ENCODE peak calls at places on chromosomes 1 and 21, in six cellular contexts. X is mammary epithelial cell, T is neural progenitor cell, L is hepatocyte, M is astrocyte, V is fibroblast of lung. W is an unnamed sample. For H4K20me1, the result is how much of the 10 kb centered on the place peaks cover.

GRCh38 chr1:221087919-221088318 is 208.7 kb downstream of the HLX start:
- DNase-seq in X (no peak), T (no peak), L (no peak), M (no peak), V (peak), W (peak)

GRCh38 chr21:26140185-26140584 is 30.4 kb downstream of the APP start:
- DNase-seq in X (peak), T (no peak), L (peak), M (peak), V (peak), W (peak)

GRCh38 chr1:93443456-93443855 is 4.5 kb upstream of the FNBP1L start:
- DNase-seq in X (no peak), T (no peak), L (no peak), M (no peak), V (no peak), W (no peak)

GRCh38 chr1:62175568-62176179 is 19.0 kb upstream of the L1TD1 start:
- DNase-seq in X (peak), T (peak), L (peak), M (peak), V (peak), W (peak)

GRCh38 chr1:117638759-117639158 is 32.9 kb downstream of the TENT5C start:
- DNase-seq in X (no peak), T (no peak), L (no peak), M (no peak), V (no peak), W (no peak)

GRCh38 chr1:177256153-177256814 is 85.5 kb downstream of the BRINP2 start:
- DNase-seq in X (peak), T (peak), L (peak), M (peak), V (peak), W (peak)

GRCh38 chr1:212415107-212415841 is 588 bp upstream of the PACC1 start:
- DNase-seq in X (no peak), T (no peak), L (no peak), M (no peak), V (no peak), W (no peak)

GRCh38 chr1:10573446-10573845 is 98.7 kb downstream of the PEX14 start:
- DNase-seq in X (no peak), T (no peak), L (no peak), M (peak), V (no peak), W (no peak)

GRCh38 chr1:84758968-84759491 is 68.8 kb upstream of the SSX2IP start:
- DNase-seq in X (no peak), T (no peak), L (no peak), M (peak), V (peak), W (no peak)

GRCh38 chr1:85243336-85243735 is 16.1 kb downstream of the C1orf52 start:
- DNase-seq in X (no peak), T (peak), L (no peak), M (no peak), V (no peak), W (no peak)

GRCh38 chr1:89125571-89126233 is at the start of gene GBP2:
- DNase-seq in X (peak), T (no peak), L (peak), M (peak), V (peak), W (peak)

GRCh38 chr1:34237416-34237815 is 60.7 kb downstream of the C1orf94 start:
- DNase-seq in X (no peak), T (no peak), L (no peak), M (no peak), V (no peak), W (no peak)

GRCh38 chr1:3133671-3134070 is 64.7 kb downstream of the PRDM16 start:
- DNase-seq in X (no peak), T (no peak), L (peak), M (no peak), V (no peak), W (peak)

GRCh38 chr21:32009263-32009662 is 136.4 kb downstream of the HUNK start:
- DNase-seq in X (no peak), T (no peak), L (no peak), M (no peak), V (no peak), W (no peak)

GRCh38 chr1:119012383-119012782 is 24.2 kb upstream of the TBX15 start:
- DNase-seq in X (peak), T (no peak), L (no peak), M (no peak), V (no peak), W (peak)

GRCh38 chr1:3078941-3079340 is 9.9 kb downstream of the PRDM16 start:
- DNase-seq in X (no peak), T (no peak), L (no peak), M (peak), V (no peak), W (no peak)

GRCh38 chr1:157431751-157432150 is 120.6 kb downstream of the FCRL5 start:
- DNase-seq in X (peak), T (no peak), L (no peak), M (no peak), V (no peak), W (peak)

GRCh38 chr21:28334407-28334806 is 658.3 kb downstream of the LTN1 start:
- DNase-seq in X (peak), T (no peak), L (no peak), M (no peak), V (no peak), W (peak)

GRCh38 chr1:2596530-2597333 is 10.2 kb downstream of the PRXL2B start:
- DNase-seq in X (no peak), T (no peak), L (no peak), M (no peak), V (no peak), W (no peak)

GRCh38 chr1:204946640-204947039 is 76.0 kb downstream of the NFASC start:
- DNase-seq in X (no peak), T (no peak), L (no peak), M (no peak), V (no peak), W (no peak)

GRCh38 chr1:8747879-8748825 is 69.3 kb downstream of the RERE start:
- DNase-seq in X (no peak), T (no peak), L (no peak), M (no peak), V (no peak), W (peak)

GRCh38 chr1:113456967-113457366 is 66.7 kb downstream of the MAGI3 start:
- DNase-seq in X (peak), T (no peak), L (peak), M (peak), V (peak), W (peak)

GRCh38 chr1:68355614-68356013 is 94.1 kb downstream of the RPE65 start:
- DNase-seq in X (no peak), T (no peak), L (no peak), M (no peak), V (no peak), W (no peak)

GRCh38 chr1:67148516-67149178 is 13.9 kb upstream of the C1orf141 start:
- DNase-seq in X (peak), T (no peak), L (no peak), M (no peak), V (no peak), W (peak)

GRCh38 chr1:163928649-163929048 is 606.9 kb downstream of the NUF2 start:
- DNase-seq in X (no peak), T (no peak), L (no peak), M (no peak), V (no peak), W (no peak)

GRCh38 chr1:12472798-12473551 is 145.0 kb downstream of the DHRS3 start:
- DNase-seq in X (no peak), T (no peak), L (peak), M (no peak), V (no peak), W (no peak)

GRCh38 chr1:219155140-219155539 is 18.5 kb upstream of the LYPLAL1 start:
- DNase-seq in X (no peak), T (no peak), L (no peak), M (no peak), V (no peak), W (no peak)

GRCh38 chr21:21612446-21612845 is 614.2 kb downstream of the NCAM2 start:
- DNase-seq in X (no peak), T (peak), L (no peak), M (peak), V (peak), W (peak)

GRCh38 chr1:53984701-53985100 is 33.3 kb downstream of the LDLRAD1 start:
- DNase-seq in X (no peak), T (no peak), L (no peak), M (no peak), V (no peak), W (no peak)

GRCh38 chr1:176801553-176802020 is 338.6 kb downstream of the PAPPA2 start:
- DNase-seq in X (no peak), T (peak), L (peak), M (no peak), V (peak), W (no peak)

GRCh38 chr1:26907071-26907922 is 6.5 kb downstream of the NR0B2 start:
- DNase-seq in X (peak), T (no peak), L (peak), M (peak), V (peak), W (peak)

GRCh38 chr1:21539933-21540332 is 30.7 kb downstream of the ALPL start:
- DNase-seq in X (peak), T (peak), L (no peak), M (no peak), V (no peak), W (peak)

GRCh38 chr1:37274896-37275631 is 199.3 kb upstream of the ZC3H12A start:
- DNase-seq in X (no peak), T (peak), L (no peak), M (no peak), V (no peak), W (no peak)

GRCh38 chr21:17688912-17689874 is 76.5 kb upstream of the BTG3 start:
- DNase-seq in X (peak), T (no peak), L (peak), M (peak), V (no peak), W (peak)

GRCh38 chr1:85339089-85339488 is 62.7 kb upstream of the BCL10 start:
- DNase-seq in X (peak), T (no peak), L (no peak), M (peak), V (peak), W (peak)

GRCh38 chr1:44326066-44326701 is 28.9 kb downstream of the ERI3 start:
- DNase-seq in X (no peak), T (no peak), L (no peak), M (peak), V (peak), W (peak)
- H4K20me1 ChIP-seq in X (under half), T (half or more), L (under half), M (under half), V (under half), W (under half)

DNA sequence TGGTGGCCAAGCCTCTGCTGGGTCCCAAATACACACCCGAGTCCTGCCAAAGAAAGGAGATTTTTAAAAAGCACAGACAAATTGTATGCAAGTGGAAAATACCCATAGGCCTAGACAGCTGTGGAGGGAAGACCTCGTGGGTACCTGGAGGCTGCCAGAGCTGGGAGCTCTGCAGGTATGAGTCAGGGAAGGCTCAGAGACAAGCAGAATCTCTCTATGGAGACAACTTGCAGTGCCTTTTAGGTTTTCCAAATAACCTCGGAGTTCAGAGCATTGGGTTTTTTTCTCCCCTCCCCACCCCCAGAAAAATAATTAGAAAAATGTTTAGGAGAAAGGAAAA is 127.7 kb downstream of the EDEM3 start:
- DNase-seq in X (no peak), T (no peak), L (no peak), M (no peak), V (no peak), W (no peak)
- H4K20me1 ChIP-seq in X (under half), T (under half), L (under half), M (under half), V (under half), W (under half)

DNA sequence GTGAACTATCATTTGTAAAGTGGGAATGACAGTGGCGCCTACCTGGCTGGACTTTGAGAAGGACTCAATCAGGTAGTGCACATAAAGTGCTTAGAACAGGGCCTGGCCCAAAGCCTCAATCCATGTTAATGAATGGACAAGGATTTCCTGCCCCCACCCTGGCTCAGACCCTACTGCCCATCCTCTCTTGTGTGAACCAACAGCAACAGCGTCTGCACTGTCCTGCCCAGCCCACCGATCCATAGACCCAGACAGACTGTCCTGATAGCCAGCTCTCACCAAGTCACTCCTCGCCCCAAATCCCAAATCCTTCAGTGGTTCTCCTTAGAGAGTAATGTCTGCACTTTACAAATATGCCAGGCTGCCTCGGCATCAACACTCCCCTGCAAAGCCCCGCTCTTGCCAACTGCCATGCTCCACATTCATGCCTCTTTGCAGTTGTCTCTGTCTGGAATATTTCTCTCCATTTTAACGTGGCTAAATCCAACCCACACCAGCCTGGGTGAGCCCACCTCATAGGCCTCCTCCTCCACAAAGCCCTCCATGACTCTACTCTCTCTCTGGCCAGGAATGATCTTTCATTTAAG is 157.6 kb upstream of the EDN2 start:
- DNase-seq in X (no peak), T (no peak), L (no peak), M (no peak), V (no peak), W (no peak)
- H4K20me1 ChIP-seq in X (under half), T (under half), L (under half), M (under half), V (under half), W (under half)

GRCh38 chr1:114749835-114750234 is 7.9 kb downstream of the CSDE1 start:
- DNase-seq in X (no peak), T (no peak), L (no peak), M (no peak), V (no peak), W (no peak)
- H4K20me1 ChIP-seq in X (under half), T (half or more), L (half or more), M (half or more), V (under half), W (half or more)

GRCh38 chr21:42850463-42850862 is 28.9 kb downstream of the WDR4 start:
- DNase-seq in X (no peak), T (no peak), L (no peak), M (no peak), V (no peak), W (no peak)

GRCh38 chr21:42848932-42849758 is 30.2 kb downstream of the WDR4 start:
- DNase-seq in X (no peak), T (no peak), L (no peak), M (no peak), V (no peak), W (no peak)

GRCh38 chr21:42850866-42851391 is 28.4 kb downstream of the WDR4 start:
- DNase-seq in X (no peak), T (peak), L (no peak), M (no peak), V (no peak), W (peak)

GRCh38 chr21:42851812-42852665 is 27.3 kb downstream of the WDR4 start:
- DNase-seq in X (no peak), T (no peak), L (no peak), M (no peak), V (no peak), W (no peak)

DNA sequence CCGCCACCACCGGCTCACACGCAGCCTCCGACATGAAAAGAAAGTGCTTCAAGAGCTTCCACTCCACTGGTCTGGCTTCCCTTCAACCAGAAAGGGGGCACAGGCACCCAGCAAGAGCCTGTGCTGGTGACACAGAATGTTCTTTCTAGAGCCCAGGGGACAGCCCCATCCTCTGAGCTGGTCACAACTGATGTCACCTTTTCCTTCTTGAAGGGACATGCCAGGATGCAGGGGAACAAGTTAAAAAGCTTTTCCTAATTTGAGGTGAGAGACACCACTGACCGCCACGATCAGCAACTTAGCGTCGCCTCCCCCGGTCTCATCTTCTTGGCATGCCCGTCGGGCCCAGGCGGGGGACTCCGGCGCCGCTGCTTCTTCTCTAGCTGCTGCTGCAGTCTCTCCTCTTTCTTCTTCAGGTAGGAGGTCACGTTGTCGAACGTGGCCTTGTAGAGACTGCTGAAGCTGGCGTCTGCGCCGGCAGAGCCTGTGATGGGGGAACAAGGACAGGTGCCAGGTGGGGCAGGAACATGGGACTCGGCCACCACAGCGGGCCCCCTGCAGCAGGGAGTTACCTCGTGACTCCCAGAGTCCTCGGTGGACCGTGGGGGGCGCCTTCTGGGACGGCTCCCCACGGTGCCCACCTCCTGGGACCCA is 29.5 kb downstream of the WDR4 start:
- DNase-seq in X (no peak), T (no peak), L (no peak), M (no peak), V (no peak), W (no peak)
- H4K20me1 ChIP-seq in X (under half), T (under half), L (under half), M (under half), V (under half), W (under half)

GRCh38 chr1:23148084-23148483 is 20.6 kb downstream of the LUZP1 start:
- DNase-seq in X (no peak), T (no peak), L (no peak), M (peak), V (no peak), W (no peak)
- H4K20me1 ChIP-seq in X (under half), T (half or more), L (under half), M (half or more), V (under half), W (under half)

GRCh38 chr21:42668620-42669019 is 15.2 kb downstream of the PDE9A start:
- DNase-seq in X (no peak), T (no peak), L (no peak), M (no peak), V (no peak), W (no peak)
- H4K20me1 ChIP-seq in X (under half), T (half or more), L (under half), M (under half), V (under half), W (under half)